ENCODE peak calls at places on chromosomes 2 and 18, in eight cellular contexts. I is H54; B is activated CD4-positive, CD25-positive, alpha-beta regulatory T cell; X is naive thymus-derived CD8-positive, alpha-beta T cell; P is activated T-helper 1 cell treated with anti-CD3 and anti-CD28 coated beads, Interleukin-12 subunit alpha, Interleukin-12 subunit beta, Interleukin-2, Interleukin-4 antibody, amounts not matched to agents 30 ng/mL and 10 ng/mL and 1 ng/mL, durations not matched to agents 14 hours and 24 hours and 36 hours; H is NCI-H1092 treated with DMSO at 0.1 percent for 48 hours; A is smooth muscle cell of the brain vasculature; W is GM18507. Z is an unnamed sample.

GRCh38 chr18:74050807-74051206 is 96.8 kb downstream of the FBXO15 start:
- DNase-seq in I (no peak), B (no peak), X (no peak), P (no peak), H (no peak), A (no peak), W (no peak), Z (no peak)

GRCh38 chr2:162090109-162090508 is 16.1 kb upstream of the DPP4 start:
- DNase-seq in I (no peak), B (no peak), X (no peak), P (no peak), H (no peak), A (no peak), W (no peak), Z (no peak)

GRCh38 chr2:219596954-219597551 is 604 bp upstream of the STK11IP start:
- DNase-seq in I (no peak), B (no peak), X (no peak), P (no peak), H (peak), A (no peak), W (no peak), Z (no peak)

GRCh38 chr18:79486356-79487197 is 90.8 kb downstream of the NFATC1 start:
- DNase-seq in I (no peak), B (no peak), X (no peak), P (no peak), H (no peak), A (no peak), W (no peak), Z (no peak)

GRCh38 chr2:134301099-134301970 is 47.5 kb downstream of the MGAT5 start:
- DNase-seq in I (no peak), B (no peak), X (no peak), P (no peak), H (peak), A (no peak), W (no peak), Z (no peak)

GRCh38 chr2:217459675-217460405 is 543.0 kb downstream of the TNS1 start:
- DNase-seq in I (no peak), B (no peak), X (no peak), P (no peak), H (no peak), A (no peak), W (no peak), Z (no peak)

GRCh38 chr18:73842795-73843394 is 304.7 kb downstream of the FBXO15 start:
- DNase-seq in I (no peak), B (peak), X (peak), P (no peak), H (peak), A (peak), W (peak), Z (peak)

GRCh38 chr2:203960791-203961190 is 24.2 kb downstream of the ICOS start:
- DNase-seq in I (no peak), B (no peak), X (no peak), P (no peak), H (no peak), A (no peak), W (no peak), Z (no peak)

GRCh38 chr2:120237491-120237902 is 14.3 kb upstream of the TMEM185B start:
- DNase-seq in I (peak), B (no peak), X (no peak), P (no peak), H (no peak), A (no peak), W (no peak), Z (peak)

GRCh38 chr2:107927034-107927534 is 59.2 kb upstream of the SLC5A7 start:
- DNase-seq in I (no peak), B (no peak), X (no peak), P (no peak), H (no peak), A (no peak), W (no peak), Z (no peak)

GRCh38 chr2:54499666-54500065 is 43.5 kb downstream of the SPTBN1 start:
- DNase-seq in I (no peak), B (no peak), X (no peak), P (no peak), H (no peak), A (no peak), W (no peak), Z (no peak)

GRCh38 chr2:7999683-8000476 is 682.0 kb upstream of the ID2 start:
- DNase-seq in I (no peak), B (no peak), X (no peak), P (no peak), H (no peak), A (no peak), W (no peak), Z (no peak)

Z was measured in HCT116.